ENCODE peak calls at places on chromosomes 7 and 10, in four cellular contexts. K is SK-N-SH, Y is HFF-Myc, H is AG04450. N is an unnamed sample.

GRCh38 chr10:43471929-43472720 is 35.2 kb downstream of the ZNF487 start:
- DNase-seq in K (no peak), Y (no peak), H (no peak), N (no peak)

GRCh38 chr10:63719174-63719856 is 198.1 kb downstream of the REEP3 start:
- DNase-seq in H (no peak), Y (no peak), K (no peak), N (peak)

GRCh38 chr10:64206409-64206808 is 685.2 kb downstream of the REEP3 start:
- DNase-seq in Y (no peak), H (no peak), K (no peak), N (no peak)

GRCh38 chr7:19665399-19666008 is 43.3 kb downstream of the POLR1F start:
- DNase-seq in K (peak), H (peak), Y (no peak), N (no peak)

GRCh38 chr10:79434816-79435215 is 10.6 kb downstream of the ZCCHC24 start:
- DNase-seq in K (no peak), Y (no peak), H (no peak), N (peak)

GRCh38 chr10:18700555-18700850 is 41.3 kb downstream of the ARL5B start:
- DNase-seq in Y (no peak), H (no peak), K (no peak), N (no peak)

GRCh38 chr7:123440202-123440601 is 94.2 kb downstream of the IQUB start:
- DNase-seq in H (no peak), K (no peak), Y (no peak), N (no peak)

GRCh38 chr7:54877683-54878082 is 118.7 kb upstream of the SEC61G start:
- DNase-seq in K (no peak), Y (no peak), H (no peak), N (no peak)

GRCh38 chr10:351770-352318 is 216.6 kb downstream of the ZMYND11 start:
- DNase-seq in Y (no peak), H (no peak), K (no peak), N (no peak)

GRCh38 chr10:124997791-124998623 is 56.1 kb downstream of the ZRANB1 start:
- DNase-seq in Y (no peak), H (no peak), K (no peak), N (no peak)

GRCh38 chr7:1978656-1979590 is 253.8 kb downstream of the MAD1L1 start:
- DNase-seq in Y (no peak), K (no peak), H (no peak), N (no peak)
- H3K4me3 ChIP-seq in Y (no peak), K (no peak), H (no peak), N (no peak)

DNA sequence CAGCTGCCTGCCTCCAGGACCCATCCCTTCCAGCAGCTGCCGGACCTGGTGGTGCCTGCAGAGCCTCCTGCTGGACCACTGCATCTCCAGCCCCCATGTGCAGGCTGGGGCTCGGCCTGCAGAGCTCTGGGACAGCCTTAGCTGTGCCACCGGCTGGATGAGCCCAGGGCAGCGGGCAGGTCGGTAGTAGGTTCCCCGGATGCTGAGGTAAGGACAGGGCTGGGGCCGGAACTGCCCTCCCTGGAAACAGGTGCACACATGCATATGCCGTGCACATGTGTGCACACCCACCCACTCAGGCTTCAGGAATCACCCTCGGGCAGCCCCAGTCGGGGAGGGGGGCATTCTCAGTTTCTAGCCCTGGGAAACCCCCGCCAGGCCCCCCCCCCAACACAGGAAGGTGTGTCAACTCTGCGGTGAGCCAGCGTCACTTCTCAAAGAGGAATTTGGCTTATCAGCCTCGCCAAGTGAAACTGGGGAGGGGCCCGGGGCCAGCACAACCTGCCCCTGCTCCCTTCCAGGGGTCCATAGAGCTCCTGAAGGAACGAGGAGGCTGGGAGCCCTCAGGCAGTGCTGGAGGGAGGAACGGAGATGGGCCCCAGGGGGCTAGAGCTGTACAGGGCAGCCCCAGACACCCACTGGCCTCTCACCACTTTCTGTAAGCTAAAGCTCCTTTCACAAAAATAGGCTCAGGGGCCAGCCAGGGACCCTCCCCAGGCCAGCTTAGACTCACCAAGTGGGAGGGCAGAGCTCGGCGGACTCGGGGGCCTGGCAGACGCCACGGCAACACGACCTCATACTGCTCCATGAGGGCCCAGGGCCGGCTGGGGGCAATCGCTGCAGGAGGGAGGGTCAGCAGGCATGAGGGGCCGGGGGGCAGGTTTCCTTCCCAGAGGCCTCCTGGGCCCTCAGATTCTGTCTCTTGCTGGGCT is 1.7 kb downstream of the ADAM8 start:
- DNase-seq in K (no peak), Y (no peak), H (no peak), N (no peak)
- H3K4me3 ChIP-seq in K (no peak), Y (peak), H (no peak), N (peak)

DNA sequence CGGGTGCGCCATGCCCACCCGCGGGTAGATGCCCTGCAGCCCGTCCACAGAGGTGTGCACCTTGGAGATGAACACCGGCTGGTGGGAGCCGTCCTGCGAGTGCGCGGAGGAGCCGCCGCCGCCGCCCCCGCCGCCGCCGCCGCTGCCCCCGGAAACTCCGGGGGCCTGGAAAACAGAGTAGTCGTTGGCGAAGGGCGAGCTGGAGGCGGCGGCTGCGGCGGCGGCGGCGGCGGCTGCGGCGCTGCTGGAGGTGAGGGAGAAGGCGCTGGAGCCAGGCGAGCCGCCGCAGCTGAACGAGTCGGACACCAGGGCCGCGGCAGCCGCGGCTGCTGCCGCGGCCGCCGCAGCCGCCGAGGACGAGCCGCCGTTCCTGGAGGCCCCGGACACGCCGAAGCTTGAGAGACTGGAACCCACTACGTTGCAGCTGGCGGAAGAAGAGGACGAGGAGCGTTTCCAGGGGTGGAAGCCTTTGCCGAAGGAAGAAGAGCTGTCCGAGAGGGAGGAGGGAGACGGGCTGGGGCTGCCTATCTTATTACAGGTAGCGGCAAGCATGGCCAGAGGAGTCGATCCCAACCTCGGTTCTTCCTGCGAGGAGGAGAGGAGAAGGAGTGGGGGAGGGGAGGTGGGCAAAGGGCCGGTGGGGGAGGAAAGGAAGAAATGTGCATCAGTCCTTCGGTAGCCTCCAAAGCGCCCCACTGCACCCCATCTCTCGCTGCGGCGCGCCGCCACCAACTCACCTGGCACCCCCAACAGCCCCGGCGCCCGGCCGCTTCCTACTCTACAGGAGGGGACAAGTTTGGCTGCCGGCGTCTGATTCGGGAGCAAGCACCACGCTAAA is 1.3 kb downstream of the SP8 start:
- DNase-seq in H (no peak), K (peak), Y (no peak), N (no peak)
- H3K4me3 ChIP-seq in H (peak), K (no peak), Y (no peak), N (no peak)

GRCh38 chr7:95594185-95594584 is 2.1 kb downstream of the PDK4 start:
- DNase-seq in K (no peak), H (no peak), Y (no peak), N (no peak)

GRCh38 chr7:95598511-95598910 is 2.2 kb upstream of the PDK4 start:
- DNase-seq in H (no peak), Y (no peak), K (no peak), N (no peak)

GRCh38 chr7:95599069-95599468 is 2.8 kb upstream of the PDK4 start:
- DNase-seq in Y (no peak), K (no peak), H (no peak), N (no peak)

GRCh38 chr7:95595825-95596182 is 512 bp downstream of the PDK4 start:
- DNase-seq in H (no peak), Y (no peak), K (no peak), N (no peak)

GRCh38 chr7:95596183-95597135 is at the start of gene PDK4:
- DNase-seq in K (peak), H (no peak), Y (no peak), N (peak)
- H3K4me3 ChIP-seq in K (peak), H (peak), Y (peak), N (peak)

DNA sequence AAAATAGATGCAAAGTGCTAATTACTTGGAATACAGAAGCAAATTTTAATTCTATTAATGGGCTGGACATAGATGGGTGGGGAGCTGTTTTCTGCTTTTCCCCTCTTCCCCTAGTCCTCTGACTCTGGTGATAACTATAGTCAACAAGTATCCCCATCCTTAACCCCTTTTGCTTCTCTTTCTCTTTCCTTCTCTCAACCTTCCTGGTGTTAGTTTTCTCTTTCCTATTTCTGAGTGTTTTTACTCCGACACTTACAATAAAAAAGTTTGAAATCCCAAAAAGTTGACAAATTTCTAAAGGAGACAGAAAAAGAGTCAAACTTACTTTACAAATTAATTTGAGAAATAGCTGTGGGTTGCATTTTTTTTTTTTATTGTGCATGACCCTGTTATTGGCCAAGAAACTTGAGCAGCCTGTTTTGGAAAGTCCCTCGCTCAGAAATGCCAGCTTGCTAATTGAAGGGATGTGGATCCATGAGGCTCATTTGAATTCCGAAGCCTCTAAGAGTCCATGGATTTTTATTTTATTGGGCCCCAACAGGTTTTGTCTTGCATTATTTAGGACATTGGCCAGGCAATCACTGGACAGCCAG is 2.4 kb downstream of the FAS start:
- DNase-seq in H (no peak), K (no peak), Y (no peak), N (no peak)
- H3K4me3 ChIP-seq in H (peak), K (peak), Y (peak), N (no peak)